ENCODE peak calls at places on chromosomes 16 and 17, in five cellular contexts. V is mucosa of descending colon, J is heart right ventricle, I is colonic mucosa, D is neural crest cell. B is an unnamed sample.

GRCh38 chr17:69474171-69474831 is 59.8 kb downstream of the MAP2K6 start:
- DNase-seq in V (no peak), J (no peak), I (no peak), D (no peak), B (no peak)

GRCh38 chr16:22763655-22764054 is 50.3 kb upstream of the HS3ST2 start:
- DNase-seq in V (no peak), J (no peak), I (no peak), D (no peak), B (no peak)

GRCh38 chr17:40602445-40603443 is 37.5 kb upstream of the CCR7 start:
- DNase-seq in V (no peak), J (no peak), I (no peak), D (no peak), B (no peak)

GRCh38 chr16:19698480-19699465 is 19.3 kb downstream of the KNOP1 start:
- DNase-seq in V (no peak), J (no peak), I (no peak), D (no peak), B (no peak)

GRCh38 chr16:74556375-74556922 is 50.5 kb downstream of the GLG1 start:
- DNase-seq in V (no peak), J (no peak), I (no peak), D (no peak), B (peak)

GRCh38 chr16:87506423-87507350 is 13.9 kb upstream of the ZCCHC14 start:
- DNase-seq in V (no peak), J (no peak), I (no peak), D (no peak), B (no peak)

GRCh38 chr16:89374393-89374948 is 115.9 kb downstream of the ANKRD11 start:
- DNase-seq in V (no peak), J (peak), I (no peak), D (peak), B (no peak)

GRCh38 chr17:77174928-77175720 is 34.4 kb downstream of the SEC14L1 start:
- DNase-seq in V (no peak), J (no peak), I (no peak), D (no peak), B (no peak)

GRCh38 chr16:67672739-67673662 is 6.4 kb downstream of the C16orf86 start:
- DNase-seq in V (no peak), J (peak), I (peak), D (peak), B (peak)

GRCh38 chr16:90057738-90058173 is 19.4 kb downstream of the PRDM7 start:
- DNase-seq in V (no peak), J (no peak), I (no peak), D (no peak), B (no peak)

GRCh38 chr17:69320210-69320907 is 6.6 kb downstream of the ABCA5 start:
- DNase-seq in V (no peak), J (no peak), I (no peak), D (no peak), B (no peak)

GRCh38 chr17:39151680-39152058 is 232 bp upstream of the PLXDC1 start:
- DNase-seq in V (no peak), J (no peak), I (no peak), D (no peak), B (no peak)

GRCh38 chr17:7825206-7825980 is 8.6 kb upstream of the KDM6B start:
- DNase-seq in V (no peak), J (no peak), I (no peak), D (no peak), B (no peak)

GRCh38 chr17:75504347-75505151 is 10.8 kb downstream of the CASKIN2 start:
- DNase-seq in V (peak), J (no peak), I (peak), D (no peak), B (peak)

GRCh38 chr17:29585080-29585751 is 4.2 kb downstream of the GIT1 start:
- DNase-seq in V (no peak), J (peak), I (no peak), D (no peak), B (no peak)

GRCh38 chr17:81509048-81509686 is 3.4 kb downstream of the ACTG1 start:
- DNase-seq in V (no peak), J (no peak), I (peak), D (no peak), B (no peak)

GRCh38 chr16:86077243-86077940 is 178.4 kb downstream of the IRF8 start:
- DNase-seq in V (no peak), J (no peak), I (no peak), D (no peak), B (no peak)

GRCh38 chr16:2296662-2297505 is 29.0 kb upstream of the RNPS1 start:
- DNase-seq in V (no peak), J (peak), I (peak), D (peak), B (peak)

GRCh38 chr17:15377200-15377599 is 35.8 kb upstream of the TEKT3 start:
- DNase-seq in V (no peak), J (no peak), I (no peak), D (no peak), B (peak)

GRCh38 chr17:82780195-82780594 is 28.3 kb downstream of the TBCD start:
- DNase-seq in V (no peak), J (no peak), I (no peak), D (no peak), B (no peak)

GRCh38 chr17:38861399-38861843 is 7.9 kb upstream of the RPL23 start:
- DNase-seq in V (no peak), J (no peak), I (no peak), D (no peak), B (peak)

GRCh38 chr16:74607967-74608356 is 1.0 kb upstream of the GLG1 start:
- DNase-seq in V (no peak), J (no peak), I (peak), D (peak), B (no peak)

GRCh38 chr16:29645699-29646187 is 17.3 kb upstream of the SPN start:
- DNase-seq in V (no peak), J (no peak), I (no peak), D (no peak), B (no peak)

GRCh38 chr17:57637668-57638010 is 107.5 kb downstream of the CCDC182 start:
- DNase-seq in V (no peak), J (no peak), I (no peak), D (no peak), B (no peak)

GRCh38 chr17:6551909-6552768 is 4.2 kb downstream of the PITPNM3 start:
- DNase-seq in V (peak), J (peak), I (peak), D (no peak), B (peak)

GRCh38 chr17:45854209-45854608 is 9.5 kb downstream of the SPPL2C start:
- DNase-seq in V (no peak), J (no peak), I (no peak), D (no peak), B (no peak)
- TF ChIP-seq CTCF in V (no peak), J (no peak), I (no peak), D (no peak), B (no peak)

GRCh38 chr16:65068151-65068740 is 53.6 kb downstream of the CDH11 start:
- DNase-seq in V (no peak), J (no peak), I (no peak), D (no peak), B (no peak)

GRCh38 chr16:65071371-65072311 is 50.2 kb downstream of the CDH11 start:
- DNase-seq in V (no peak), J (peak), I (peak), D (no peak), B (no peak)

GRCh38 chr16:65069090-65069489 is 52.8 kb downstream of the CDH11 start:
- DNase-seq in V (no peak), J (no peak), I (no peak), D (no peak), B (no peak)

GRCh38 chr16:65069766-65070165 is 52.1 kb downstream of the CDH11 start:
- DNase-seq in V (no peak), J (no peak), I (no peak), D (no peak), B (no peak)

DNA sequence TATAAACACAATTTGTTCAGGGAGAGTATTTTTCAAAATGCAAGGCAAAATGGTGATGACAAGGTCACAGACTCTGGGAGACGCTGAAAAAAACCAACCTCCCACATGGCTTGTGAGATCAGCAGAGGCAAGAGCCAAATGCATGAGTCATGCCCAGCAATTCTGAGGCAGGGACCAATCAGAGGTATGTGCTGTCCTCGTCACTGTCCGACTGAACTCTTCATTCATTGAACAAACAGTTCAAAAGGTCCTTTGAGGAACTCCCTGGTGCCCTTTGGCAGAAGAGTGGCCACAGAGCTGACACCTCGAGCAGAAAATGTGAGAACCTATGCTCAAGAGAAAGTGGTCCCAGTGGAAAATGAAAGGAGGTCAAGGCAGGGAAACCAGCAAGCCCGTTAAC is 51.0 kb downstream of the CDH11 start:
- DNase-seq in V (no peak), J (peak), I (peak), D (peak), B (no peak)
- TF ChIP-seq CTCF in V (no peak), J (no peak), I (no peak), D (no peak), B (no peak)

GRCh38 chr16:84589975-84590719 is 27.7 kb downstream of the COTL1 start:
- DNase-seq in V (no peak), J (no peak), I (no peak), D (no peak), B (no peak)
- TF ChIP-seq CTCF in V (no peak), J (no peak), I (no peak), D (no peak), B (no peak)

DNA sequence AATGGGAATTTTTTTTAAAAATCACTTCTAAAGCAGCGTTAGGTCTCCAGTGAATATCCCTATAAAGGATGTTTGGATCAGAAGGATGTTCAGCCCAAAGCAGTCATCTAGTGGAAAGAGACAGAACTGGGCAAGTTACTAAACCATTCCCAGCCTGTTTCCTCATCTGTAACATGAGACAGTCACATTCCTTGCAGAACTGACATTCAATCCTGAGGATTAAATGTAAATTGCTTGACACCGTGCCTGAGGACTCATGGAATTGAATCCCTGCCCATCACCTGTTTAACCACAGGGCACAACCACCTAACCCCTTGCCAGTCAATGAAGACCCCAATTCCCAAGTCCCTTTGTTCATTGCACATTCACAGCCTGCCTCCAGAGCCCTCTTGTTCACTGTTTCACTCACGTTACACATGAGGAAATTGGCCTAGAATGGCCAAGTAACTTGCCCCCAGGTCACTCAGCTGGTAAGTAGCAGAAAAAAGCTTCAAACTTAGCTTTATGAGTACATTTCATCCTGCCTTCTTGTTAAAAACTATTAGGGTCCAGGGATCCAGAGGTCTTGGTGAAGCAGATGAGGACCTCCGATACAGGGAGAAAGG is 1.4 kb downstream of the CMTM2 start:
- DNase-seq in V (no peak), J (no peak), I (no peak), D (no peak), B (no peak)
- TF ChIP-seq CTCF in V (no peak), J (no peak), I (no peak), D (no peak), B (no peak)

DNA sequence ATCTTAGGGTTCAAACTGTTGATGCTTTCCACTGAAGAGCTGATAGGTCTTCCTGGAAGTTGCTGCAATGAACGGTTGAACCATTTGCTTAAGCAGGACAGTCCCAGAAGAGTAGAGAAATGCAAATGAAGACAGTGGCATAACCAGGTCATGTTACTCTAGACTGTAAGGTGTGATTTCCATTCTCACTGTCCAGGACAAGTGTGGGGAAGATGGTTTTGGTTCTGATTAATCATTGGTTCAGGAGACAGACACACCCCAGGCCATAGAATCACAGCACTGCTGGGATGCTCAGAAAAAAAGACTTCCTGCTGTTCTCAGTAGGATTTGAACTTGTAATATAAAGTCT is 34.8 kb upstream of the XYLT2 start:
- DNase-seq in V (no peak), J (no peak), I (no peak), D (no peak), B (no peak)
- TF ChIP-seq CTCF in V (no peak), J (no peak), I (no peak), D (no peak), B (no peak)

DNA sequence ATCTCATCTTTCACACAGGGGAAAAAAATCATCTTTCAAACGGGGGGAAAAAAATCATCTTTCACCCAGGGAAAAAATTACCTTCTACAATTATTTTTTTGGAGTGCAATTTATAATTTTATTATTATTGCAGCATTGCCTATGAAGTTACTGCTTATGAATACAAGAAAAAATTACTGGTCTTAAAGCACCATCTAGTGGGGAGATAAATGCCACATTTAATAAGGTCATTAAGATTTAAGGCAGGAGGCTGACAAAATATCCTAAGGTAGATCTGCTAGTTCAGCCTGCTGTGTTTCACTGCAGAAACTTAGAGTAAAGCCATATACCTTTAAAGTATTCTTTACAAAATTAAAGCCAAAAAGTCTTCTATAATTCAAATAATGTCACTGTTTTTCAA is 13.7 kb downstream of the SHCBP1 start:
- DNase-seq in V (no peak), J (no peak), I (no peak), D (no peak), B (no peak)
- TF ChIP-seq CTCF in V (no peak), J (no peak), I (peak), D (peak), B (no peak)

DNA sequence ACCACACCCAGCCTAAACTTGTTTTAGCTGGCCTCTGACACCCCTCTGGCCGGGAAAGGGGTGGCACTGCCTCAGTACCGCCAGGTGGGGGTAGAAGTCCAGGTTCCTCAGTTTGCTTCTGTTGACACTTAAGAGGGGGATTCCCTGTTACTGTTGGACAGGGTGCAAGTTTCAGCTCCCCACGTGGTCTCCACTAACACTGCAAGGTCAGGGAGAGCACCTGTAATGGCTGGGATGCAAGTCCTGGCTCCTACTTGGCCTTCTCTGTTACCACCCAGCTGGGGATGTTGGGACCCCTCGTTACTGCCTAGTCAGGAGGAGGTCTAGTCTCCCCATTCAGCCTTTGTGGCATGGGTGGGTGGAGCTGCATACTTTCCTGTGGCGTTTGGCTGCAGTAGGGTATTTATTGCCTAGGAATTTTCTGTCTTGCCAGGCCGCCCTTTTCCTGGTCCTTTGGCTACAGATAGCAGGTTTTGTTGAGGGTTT is 10.6 kb upstream of the MFAP4 start:
- DNase-seq in V (no peak), J (no peak), I (peak), D (no peak), B (no peak)
- TF ChIP-seq CTCF in V (no peak), J (no peak), I (no peak), D (no peak), B (no peak)

DNA sequence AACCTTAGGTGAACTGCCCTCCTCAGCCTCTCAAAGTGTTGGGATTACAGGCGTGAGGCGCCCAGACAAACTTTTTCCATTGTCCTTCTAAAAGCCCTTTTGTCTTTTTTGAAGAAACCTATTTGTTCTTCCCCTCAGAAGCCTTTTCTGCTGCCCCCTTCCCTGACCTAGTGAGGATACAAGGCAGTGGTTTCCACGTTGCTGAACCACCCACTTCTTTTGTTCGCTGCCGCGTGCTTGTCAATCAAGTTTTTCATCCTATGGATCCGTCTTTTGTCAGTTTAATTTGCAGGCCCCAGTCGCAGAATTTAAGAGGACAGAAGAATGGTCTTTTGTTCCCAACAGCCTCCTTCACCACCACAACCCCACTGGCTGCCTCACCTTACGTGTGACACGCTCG is 20.2 kb upstream of the GNG13 start:
- DNase-seq in V (no peak), J (no peak), I (no peak), D (no peak), B (no peak)
- TF ChIP-seq CTCF in V (no peak), J (no peak), I (no peak), D (no peak), B (no peak)

B was measured in Calu3.